ENCODE peak calls at places on chromosomes 11 and 22, in six cellular contexts. A, S, R, J, N and E are unnamed samples.

GRCh38 chr11:60193687-60194433 is 11.0 kb upstream of the MS4A6A start:
- DNase-seq in A (peak), S (peak), R (no peak), J (peak), N (peak), E (no peak)

GRCh38 chr11:101323997-101324396 is 194.4 kb upstream of the PGR start:
- DNase-seq in A (no peak), S (no peak), R (no peak), J (no peak), N (no peak), E (no peak)

GRCh38 chr11:77542296-77542695 is 47.5 kb upstream of the AQP11 start:
- DNase-seq in A (no peak), S (no peak), R (no peak), J (no peak), N (peak), E (no peak)

GRCh38 chr11:82750643-82751139 is 17.0 kb upstream of the FAM181B start:
- DNase-seq in A (peak), S (no peak), R (no peak), J (no peak), N (no peak), E (no peak)

GRCh38 chr22:38843716-38844660 is at the start of gene NPTXR:
- DNase-seq in A (peak), S (peak), R (peak), J (peak), N (no peak), E (peak)

GRCh38 chr11:68148882-68149281 is 27.7 kb upstream of the CHKA start:
- DNase-seq in A (no peak), S (no peak), R (no peak), J (no peak), N (no peak), E (no peak)

GRCh38 chr11:78708388-78708787 is 133.7 kb upstream of the NARS2 start:
- DNase-seq in A (no peak), S (no peak), R (no peak), J (no peak), N (no peak), E (no peak)

GRCh38 chr22:46596819-46597218 is 23.4 kb upstream of the GRAMD4 start:
- DNase-seq in A (peak), S (no peak), R (peak), J (no peak), N (no peak), E (peak)

GRCh38 chr11:37770145-37770544 is 1172.1 kb upstream of the RAG2 start:
- DNase-seq in A (no peak), S (no peak), R (no peak), J (no peak), N (peak), E (no peak)

GRCh38 chr22:22371031-22371541 is 126.5 kb downstream of the VPREB1 start:
- DNase-seq in A (peak), S (no peak), R (no peak), J (no peak), N (peak), E (no peak)

GRCh38 chr11:73157141-73158010 is 15.3 kb upstream of the FCHSD2 start:
- DNase-seq in A (no peak), S (peak), R (peak), J (no peak), N (peak), E (no peak)

GRCh38 chr11:133530501-133530835 is 1.8 kb downstream of the OPCML start:
- DNase-seq in A (no peak), S (no peak), R (no peak), J (no peak), N (no peak), E (no peak)

GRCh38 chr11:130653838-130654601 is 205.6 kb downstream of the ADAMTS15 start:
- DNase-seq in A (peak), S (no peak), R (peak), J (no peak), N (no peak), E (no peak)

GRCh38 chr11:1554981-1555712 is 16.9 kb downstream of the DUSP8 start:
- DNase-seq in A (no peak), S (no peak), R (no peak), J (no peak), N (no peak), E (no peak)

GRCh38 chr11:59556883-59557205 is 45.5 kb downstream of the OR4D9 start:
- DNase-seq in A (peak), S (no peak), R (no peak), J (no peak), N (peak), E (no peak)

GRCh38 chr11:131684111-131685060 is 314.0 kb downstream of the NTM start:
- DNase-seq in A (no peak), S (no peak), R (no peak), J (no peak), N (no peak), E (no peak)

GRCh38 chr11:129800655-129801054 is 15.0 kb upstream of the TMEM45B start:
- DNase-seq in A (no peak), S (no peak), R (no peak), J (no peak), N (no peak), E (no peak)

GRCh38 chr11:119590651-119591308 is 138.2 kb downstream of the NECTIN1 start:
- DNase-seq in A (peak), S (no peak), R (no peak), J (no peak), N (peak), E (no peak)

GRCh38 chr11:1541474-1542204 is 30.4 kb downstream of the DUSP8 start:
- DNase-seq in A (no peak), S (no peak), R (no peak), J (no peak), N (no peak), E (no peak)

GRCh38 chr11:76251223-76251575 is 44.9 kb upstream of the WNT11 start:
- DNase-seq in A (no peak), S (no peak), R (no peak), J (no peak), N (no peak), E (no peak)

GRCh38 chr11:106524446-106524845 is 447.0 kb downstream of the AASDHPPT start:
- DNase-seq in A (no peak), S (no peak), R (no peak), J (no peak), N (no peak), E (no peak)

GRCh38 chr11:113884361-113884836 is 9.0 kb upstream of the USP28 start:
- DNase-seq in A (no peak), S (no peak), R (no peak), J (no peak), N (peak), E (no peak)

GRCh38 chr11:60343094-60343704 is 16.1 kb downstream of the MS4A6E start:
- DNase-seq in A (peak), S (no peak), R (no peak), J (no peak), N (peak), E (no peak)

GRCh38 chr11:42237701-42238235 is 778.3 kb upstream of the LRRC4C start:
- DNase-seq in A (no peak), S (no peak), R (no peak), J (no peak), N (peak), E (no peak)

GRCh38 chr11:67667490-67668190 is 6.8 kb downstream of the ALDH3B2 start:
- DNase-seq in A (no peak), S (peak), R (no peak), J (no peak), N (no peak), E (no peak)

GRCh38 chr11:58058276-58059010 is 27.7 kb downstream of the OR6Q1 start:
- DNase-seq in A (peak), S (no peak), R (peak), J (no peak), N (no peak), E (no peak)

GRCh38 chr11:59097113-59097708 is 9.8 kb upstream of the FAM111B start:
- DNase-seq in A (peak), S (peak), R (peak), J (peak), N (peak), E (peak)

GRCh38 chr22:19855504-19856409 is 1.1 kb upstream of the GNB1L start:
- DNase-seq in A (peak), S (peak), R (peak), J (no peak), N (peak), E (no peak)

GRCh38 chr11:113288286-113288863 is 26.0 kb upstream of the TTC12 start:
- DNase-seq in A (no peak), S (no peak), R (no peak), J (no peak), N (no peak), E (no peak)

GRCh38 chr11:85809881-85810280 is 1.1 kb downstream of the SYTL2 start:
- DNase-seq in A (peak), S (no peak), R (peak), J (no peak), N (no peak), E (no peak)

GRCh38 chr11:69131644-69132300 is 24.0 kb upstream of the SMIM38 start:
- DNase-seq in A (peak), S (no peak), R (no peak), J (no peak), N (peak), E (peak)

GRCh38 chr11:87266751-87267150 is 229.0 kb downstream of the TMEM135 start:
- DNase-seq in A (peak), S (no peak), R (no peak), J (no peak), N (no peak), E (no peak)

GRCh38 chr11:117411736-117412135 is 84.1 kb downstream of the CEP164 start:
- DNase-seq in A (no peak), S (no peak), R (peak), J (no peak), N (no peak), E (no peak)

GRCh38 chr11:9759519-9760179 is 95.8 kb downstream of the SWAP70 start:
- DNase-seq in A (peak), S (peak), R (peak), J (peak), N (peak), E (no peak)